ENCODE peak calls at places on chromosomes 2 and 18, in seven cellular contexts. U is H1, F is HepG2, Y is K562, V is GM12891, M is SK-N-SH, L is GM12878. J is an unnamed sample.

GRCh38 chr18:28650860-28651259 is 473.9 kb upstream of the CDH2 start:
- DNase-seq in M (no peak), U (no peak), L (no peak), Y (no peak), V (no peak), F (no peak), J (no peak)

GRCh38 chr2:68441179-68441993 is 25.7 kb downstream of the FBXO48 start:
- DNase-seq in L (peak; percentile 97), F (peak; percentile 89), U (peak; percentile 29), V (peak; percentile 40), M (peak; percentile 72), Y (peak; percentile 73), J (peak; percentile 36)

GRCh38 chr2:44453289-44453688 is 91.5 kb downstream of the CAMKMT start:
- DNase-seq in M (no peak), L (no peak), Y (no peak), F (no peak), V (no peak), U (no peak), J (no peak)

GRCh38 chr2:88016948-88017779 is 817 bp upstream of the RNU2-63P start:
- DNase-seq in V (peak; percentile 53), U (no peak), Y (peak; percentile 14), M (peak; percentile 76), L (peak; percentile 16), F (peak; percentile 75), J (peak; percentile 54)

GRCh38 chr2:17646096-17646554 is 105.6 kb downstream of the VSNL1 start:
- DNase-seq in M (peak; percentile 64), L (peak; percentile 45), V (peak; percentile 28), Y (peak; percentile 38), U (no peak), F (peak; percentile 83), J (no peak)

GRCh38 chr2:33033524-33034150 is 86.9 kb downstream of the LTBP1 start:
- DNase-seq in L (no peak), V (no peak), F (no peak), M (peak; percentile 39), U (no peak), Y (no peak), J (no peak)

GRCh38 chr2:141611981-141612380 is 518.8 kb downstream of the LRP1B start:
- DNase-seq in F (no peak), U (no peak), M (no peak), V (no peak), Y (no peak), L (no peak), J (no peak)

GRCh38 chr2:37506407-37507068 is 162.1 kb downstream of the QPCT start:
- DNase-seq in M (peak; percentile 47), F (no peak), V (no peak), L (no peak), U (no peak), Y (no peak), J (peak; percentile 5)

GRCh38 chr2:80515961-80516360 is 211.4 kb upstream of the LRRTM1 start:
- DNase-seq in U (no peak), V (no peak), Y (no peak), F (no peak), L (no peak), M (no peak), J (no peak)

GRCh38 chr2:237539681-237540080 is 26.7 kb upstream of the PRLH start:
- DNase-seq in F (no peak), L (no peak), Y (no peak), M (no peak), V (no peak), U (no peak), J (no peak)

GRCh38 chr2:16203691-16204090 is 263.3 kb downstream of the MYCN start:
- DNase-seq in U (no peak), V (no peak), F (no peak), Y (no peak), L (no peak), M (no peak), J (no peak)

GRCh38 chr2:27622921-27623384 is 5.9 kb downstream of the CCDC121 start:
- DNase-seq in L (no peak), V (no peak), U (no peak), M (no peak), Y (no peak), F (no peak), J (no peak)

GRCh38 chr2:212548459-212548815 is 9.8 kb upstream of the ERBB4 start:
- DNase-seq in L (no peak), M (peak; percentile 28), V (no peak), Y (no peak), U (no peak), F (peak; percentile 42), J (no peak)

GRCh38 chr2:20141056-20141762 is 83.7 kb downstream of the SDC1 start:
- DNase-seq in Y (peak; percentile 25), V (no peak), M (no peak), U (no peak), F (peak; percentile 61), L (no peak), J (no peak)

GRCh38 chr2:127061377-127062273 is 45.3 kb downstream of the BIN1 start:
- DNase-seq in F (no peak), V (no peak), L (no peak), M (no peak), Y (no peak), U (no peak), J (no peak)

GRCh38 chr2:17749753-17750438 is 3.7 kb downstream of the SMC6 start:
- DNase-seq in M (no peak), Y (no peak), L (no peak), V (no peak), F (no peak), U (no peak), J (no peak)

GRCh38 chr18:73793386-73793785 is 354.2 kb downstream of the FBXO15 start:
- DNase-seq in L (no peak), V (no peak), M (no peak), F (no peak), Y (no peak), U (no peak), J (no peak)

GRCh38 chr2:129436809-129437208 is 542.7 kb upstream of the RAB6C start:
- DNase-seq in U (no peak), M (no peak), L (no peak), V (no peak), F (no peak), Y (no peak), J (no peak)

GRCh38 chr2:29655391-29656086 is 265.8 kb downstream of the ALK start:
- DNase-seq in U (no peak), Y (no peak), L (no peak), M (no peak), F (no peak), V (no peak), J (no peak)

GRCh38 chr18:79320216-79320615 is 75.5 kb upstream of the NFATC1 start:
- DNase-seq in V (no peak), F (no peak), Y (peak; percentile 5), L (no peak), U (no peak), M (no peak), J (no peak)

GRCh38 chr2:80246449-80247025 is 58.0 kb downstream of the LRRTM1 start:
- DNase-seq in U (no peak), V (no peak), L (no peak), M (no peak), F (no peak), Y (no peak), J (no peak)

GRCh38 chr18:45865466-45865865 is 40.0 kb downstream of the SIGLEC15 start:
- DNase-seq in M (no peak), F (no peak), V (no peak), Y (no peak), U (no peak), L (no peak), J (no peak)

GRCh38 chr2:236286866-236287545 is 22.8 kb upstream of the ASB18 start:
- DNase-seq in V (no peak), F (no peak), L (no peak), Y (peak; percentile 6), M (no peak), U (no peak), J (no peak)

GRCh38 chr2:143611336-143611735 is 482.1 kb downstream of the ARHGAP15 start:
- DNase-seq in U (no peak), L (no peak), Y (no peak), M (no peak), V (no peak), F (no peak), J (no peak)
- TF ChIP-seq TAF1 in U (no peak), L (no peak), Y (no peak), M (no peak), V (no peak), F (no peak), J (no peak)

DNA sequence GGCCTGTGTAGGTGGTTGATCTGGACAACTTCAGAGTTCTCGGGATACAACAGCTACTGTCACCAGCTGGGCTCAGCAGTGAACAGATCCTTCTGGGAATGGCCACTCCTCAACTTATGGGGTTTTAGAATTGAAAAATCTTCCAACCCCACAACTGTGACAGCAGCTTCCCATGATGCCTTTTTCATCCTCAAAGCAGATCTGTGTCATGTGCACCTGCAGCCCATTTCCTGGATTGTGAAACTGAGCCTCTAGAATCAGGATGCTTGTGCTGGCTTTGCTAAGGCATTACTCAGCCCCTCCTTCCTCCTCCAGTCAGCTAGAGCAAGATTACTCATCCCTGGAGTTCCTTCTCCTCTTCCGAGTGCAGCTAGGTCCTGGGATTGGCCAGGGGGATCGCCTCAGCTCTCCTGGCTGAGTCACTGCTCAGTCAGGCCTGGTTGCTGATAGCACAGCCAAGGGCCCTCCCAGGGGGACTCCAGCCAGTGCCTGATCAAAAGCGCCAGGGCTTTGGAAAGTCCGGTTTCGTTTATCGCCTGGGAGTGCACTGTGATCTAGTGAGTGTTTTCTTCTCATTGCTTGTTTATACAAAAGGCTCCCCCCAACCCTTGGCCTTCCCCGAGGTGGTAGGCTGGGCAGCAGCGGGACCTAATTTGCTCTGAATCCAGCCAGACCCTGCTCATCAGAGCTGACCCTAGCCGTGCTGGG is 2.4 kb upstream of the LPIN1 start:
- DNase-seq in U (peak; percentile 81), L (peak; percentile 82), M (peak; percentile 94), Y (peak; percentile 98), V (peak; percentile 55), F (peak; percentile 90), J (peak; percentile 71)
- TF ChIP-seq POLR2AphosphoS5 in U (no peak), L (no peak), M (peak; percentile 76), Y (peak; percentile 80), V (no peak), F (peak; percentile 30), J (no peak)

GRCh38 chr18:12838178-12838634 is 45.8 kb downstream of the PTPN2 start:
- DNase-seq in F (peak; percentile 90), V (no peak), M (peak; percentile 22), Y (peak; percentile 16), U (no peak), L (peak; percentile 39), J (no peak)
- TF ChIP-seq TAF1 in F (no peak), V (no peak), M (no peak), Y (no peak), U (no peak), L (no peak), J (no peak)

GRCh38 chr2:8679827-8680731 is 1.8 kb upstream of the ID2 start:
- DNase-seq in L (no peak), F (peak; percentile 98), Y (no peak), M (peak; percentile 52), U (no peak), V (no peak), J (no peak)

GRCh38 chr2:8679567-8679826 is 2.4 kb upstream of the ID2 start:
- DNase-seq in Y (no peak), V (no peak), M (no peak), F (no peak), U (no peak), L (no peak), J (no peak)

GRCh38 chr2:8677646-8678592 is 3.9 kb upstream of the ID2 start:
- DNase-seq in L (no peak), F (peak; percentile 76), V (no peak), M (peak; percentile 85), U (no peak), Y (peak; percentile 87), J (no peak)

GRCh38 chr2:8676915-8677645 is 4.8 kb upstream of the ID2 start:
- DNase-seq in L (no peak), V (no peak), Y (no peak), M (peak; percentile 84), F (no peak), U (no peak), J (no peak)

GRCh38 chr2:8678731-8679566 is 2.9 kb upstream of the ID2 start:
- DNase-seq in U (peak; percentile 56), L (no peak), Y (peak; percentile 90), V (peak; percentile 87), M (peak; percentile 93), F (peak; percentile 96), J (peak; percentile 82)
- TF ChIP-seq POLR2AphosphoS5 in U (no peak), L (no peak), Y (peak; percentile 5), V (no peak), M (peak; percentile 5), F (no peak), J (no peak)

J was measured in GM12892.